ENCODE peak calls at places on chromosomes 16 and 17, in six cellular contexts. P, W, A, V, F and I are unnamed samples.

GRCh38 chr16:88706288-88706964 is at the start of the genes CTU2 and RNF166:
- DNase-seq in P (peak; percentile 93), W (peak; percentile 81), A (peak; percentile 88), V (peak; percentile 87), F (peak; percentile 98), I (peak; percentile 97)

GRCh38 chr16:47611042-47611441 is 149.9 kb downstream of the PHKB start:
- DNase-seq in P (no peak), W (no peak), A (no peak), V (no peak), F (no peak), I (no peak)

GRCh38 chr17:76742958-76743357 is 5.0 kb downstream of the MFSD11 start:
- DNase-seq in P (no peak), W (no peak), A (peak; percentile 37), V (no peak), F (no peak), I (no peak)

GRCh38 chr16:11472410-11472809 is 114.3 kb downstream of the LITAF start:
- DNase-seq in P (no peak), W (no peak), A (no peak), V (no peak), F (no peak), I (no peak)

GRCh38 chr16:56600398-56600999 is 7.9 kb upstream of the MT2A start:
- DNase-seq in P (peak; percentile 18), W (peak; percentile 42), A (peak; percentile 68), V (no peak), F (peak; percentile 51), I (no peak)

GRCh38 chr16:13559624-13560023 is 360.3 kb upstream of the ERCC4 start:
- DNase-seq in P (no peak), W (no peak), A (no peak), V (no peak), F (no peak), I (no peak)

GRCh38 chr16:73323880-73324279 is 276.0 kb upstream of the ZFHX3 start:
- DNase-seq in P (no peak), W (no peak), A (no peak), V (no peak), F (no peak), I (no peak)

GRCh38 chr16:48206594-48207242 is 37.4 kb upstream of the LONP2 start:
- DNase-seq in P (no peak), W (no peak), A (peak; percentile 7), V (no peak), F (no peak), I (no peak)

GRCh38 chr16:24858219-24859041 is 12.7 kb downstream of the SLC5A11 start:
- DNase-seq in P (peak; percentile 18), W (no peak), A (peak; percentile 57), V (no peak), F (peak; percentile 36), I (no peak)

GRCh38 chr16:88083582-88083981 is 132.3 kb downstream of the BANP start:
- DNase-seq in P (no peak), W (no peak), A (no peak), V (no peak), F (no peak), I (peak; percentile 43)

GRCh38 chr16:8753411-8754054 is 43.9 kb downstream of the TMEM186 start:
- DNase-seq in P (no peak), W (no peak), A (no peak), V (no peak), F (no peak), I (no peak)

GRCh38 chr16:55539049-55539448 is 27.4 kb upstream of the CAPNS2 start:
- DNase-seq in P (no peak), W (no peak), A (no peak), V (no peak), F (no peak), I (no peak)

GRCh38 chr16:89448656-89449055 is 41.7 kb downstream of the ANKRD11 start:
- DNase-seq in P (no peak), W (no peak), A (no peak), V (no peak), F (no peak), I (no peak)

GRCh38 chr17:42989726-42990652 is 8.2 kb upstream of the RPL27 start:
- DNase-seq in P (no peak), W (no peak), A (peak; percentile 90), V (no peak), F (no peak), I (no peak)

GRCh38 chr16:64830653-64831052 is 291.2 kb downstream of the CDH11 start:
- DNase-seq in P (no peak), W (no peak), A (peak; percentile 16), V (no peak), F (no peak), I (no peak)

GRCh38 chr16:56191807-56192643 is 736 bp downstream of the GNAO1 start:
- DNase-seq in P (no peak), W (no peak), A (no peak), V (no peak), F (peak; percentile 16), I (no peak)

GRCh38 chr16:23365602-23366240 is 63.6 kb downstream of the SCNN1B start:
- DNase-seq in P (no peak), W (no peak), A (peak; percentile 56), V (no peak), F (no peak), I (no peak)

GRCh38 chr16:55567382-55567781 is 898 bp downstream of the CAPNS2 start:
- DNase-seq in P (no peak), W (no peak), A (no peak), V (no peak), F (no peak), I (no peak)

GRCh38 chr17:43818966-43819365 is 14.0 kb downstream of the MPP3 start:
- DNase-seq in P (no peak), W (no peak), A (no peak), V (no peak), F (no peak), I (no peak)

GRCh38 chr16:88755745-88756443 is 29.1 kb downstream of the PIEZO1 start:
- DNase-seq in P (no peak), W (no peak), A (no peak), V (no peak), F (no peak), I (no peak)

GRCh38 chr17:31431795-31432658 is 40.6 kb downstream of the RAB11FIP4 start:
- DNase-seq in P (no peak), W (no peak), A (no peak), V (no peak), F (no peak), I (peak; percentile 55)